ENCODE peak calls at places on chromosomes 4 and X, in four cellular contexts. H is cerebellar nuclear complex, S is progenitor cell of endocrine pancreas, B is BJ. M is an unnamed sample.

GRCh38 chrX:107025538-107025937 is 25.5 kb upstream of the MORC4 start:
- DNase-seq in H (no peak), S (no peak), B (no peak), M (no peak)

GRCh38 chr4:100198061-100198460 is 7.8 kb upstream of the DDIT4L start:
- DNase-seq in S (no peak), B (no peak), H (no peak), M (no peak)

GRCh38 chr4:1567808-1568581 is 116.1 kb downstream of the FAM53A start:
- DNase-seq in S (no peak), B (no peak), H (no peak), M (no peak)

GRCh38 chr4:97367878-97368277 is 775.4 kb downstream of the STPG2 start:
- DNase-seq in H (no peak), B (no peak), S (no peak), M (no peak)

GRCh38 chr4:83785906-83786305 is 250.0 kb downstream of the GPAT3 start:
- DNase-seq in B (no peak), H (no peak), S (no peak), M (peak; percentile 21)

GRCh38 chr4:146648384-146648783 is 9.7 kb downstream of the POU4F2 start:
- DNase-seq in H (no peak), S (no peak), B (no peak), M (no peak)

GRCh38 chrX:7828594-7828993 is 14.4 kb upstream of the VCX start:
- DNase-seq in S (no peak), H (no peak), B (no peak), M (no peak)

GRCh38 chr4:162682651-162683050 is 484.0 kb downstream of the NAF1 start:
- DNase-seq in H (no peak), S (no peak), B (no peak), M (no peak)

GRCh38 chrX:131812847-131813825 is 210.0 kb upstream of the STK26 start:
- DNase-seq in B (no peak), H (no peak), S (no peak), M (no peak)

GRCh38 chrX:134172588-134173259 is 64.3 kb upstream of the CCDC160 start:
- DNase-seq in B (no peak), H (no peak), S (peak; percentile 12), M (no peak)

GRCh38 chr4:187770345-187770744 is 225.2 kb upstream of the ZFP42 start:
- DNase-seq in H (no peak), B (no peak), S (no peak), M (no peak)

GRCh38 chr4:145843148-145843547 is 95.5 kb downstream of the ZNF827 start:
- DNase-seq in H (no peak), S (no peak), B (peak; percentile 70), M (peak; percentile 74)

GRCh38 chr4:74793757-74794340 is 474 bp downstream of the BTC start:
- DNase-seq in H (no peak), S (peak; percentile 58), B (no peak), M (no peak)